ENCODE peak calls at places on chromosome 15, in five cellular contexts. U, D, A, S and X are unnamed samples.
A peak's percentile ranks its signal among the peaks of the same experiment; 100 is the strongest.

GRCh38 chr15:76199106-76200082 is 111.9 kb downstream of the ETFA start:
- DNase-seq in U (no peak), D (no peak), A (no peak), S (peak; percentile 72), X (no peak)

GRCh38 chr15:80999623-81000036 is 1.1 kb upstream of the TLNRD1 start:
- DNase-seq in U (no peak), D (no peak), A (no peak), S (peak; percentile 79), X (no peak)

GRCh38 chr15:74245342-74245931 is 9.3 kb downstream of the CCDC33 start:
- DNase-seq in U (no peak), D (no peak), A (peak; percentile 44), S (no peak), X (peak; percentile 12)

GRCh38 chr15:38378162-38378560 is 75.8 kb upstream of the FAM98B start:
- DNase-seq in U (no peak), D (no peak), A (peak; percentile 10), S (no peak), X (peak; percentile 20)

GRCh38 chr15:81375461-81375860 is 1.4 kb upstream of the TMC3 start:
- DNase-seq in U (no peak), D (no peak), A (no peak), S (no peak), X (no peak)

GRCh38 chr15:73873456-73873855 is at the start of gene TBC1D21:
- DNase-seq in U (no peak), D (no peak), A (no peak), S (no peak), X (no peak)

GRCh38 chr15:72183781-72184164 is 13.8 kb downstream of the GRAMD2A start:
- DNase-seq in U (no peak), D (peak; percentile 7), A (no peak), S (no peak), X (no peak)

GRCh38 chr15:50825946-50826345 is 60.4 kb upstream of the SPPL2A start:
- DNase-seq in U (no peak), D (no peak), A (no peak), S (no peak), X (no peak)

GRCh38 chr15:60740787-60741354 is 261.9 kb upstream of the ICE2 start:
- DNase-seq in U (no peak), D (no peak), A (no peak), S (no peak), X (no peak)

GRCh38 chr15:29272219-29272618 is 2.6 kb upstream of the NSMCE3 start:
- DNase-seq in U (no peak), D (no peak), A (no peak), S (no peak), X (no peak)

GRCh38 chr15:39788108-39788507 is 5.5 kb upstream of the FSIP1 start:
- DNase-seq in U (no peak), D (no peak), A (no peak), S (no peak), X (no peak)

GRCh38 chr15:23564798-23565394 is 578 bp upstream of the MKRN3 start:
- DNase-seq in U (no peak), D (no peak), A (no peak), S (peak; percentile 46), X (peak; percentile 22)

GRCh38 chr15:35850284-35850683 is 304.3 kb upstream of the DPH6 start:
- DNase-seq in U (no peak), D (no peak), A (no peak), S (no peak), X (no peak)

GRCh38 chr15:52670087-52670486 is 9.1 kb downstream of the ATOSA start:
- DNase-seq in U (no peak), D (no peak), A (no peak), S (no peak), X (no peak)

GRCh38 chr15:64989331-64990167 is at the start of gene SPG21:
- DNase-seq in U (peak; percentile 96), D (peak; percentile 90), A (peak; percentile 94), S (peak; percentile 97), X (peak; percentile 92)
- TF ChIP-seq POLR2A in U (peak; percentile 90), D (no peak), A (peak; percentile 18), S (peak; percentile 80), X (peak; percentile 79)

GRCh38 chr15:59124261-59124660 is 19.3 kb downstream of the CCNB2 start:
- DNase-seq in U (no peak), D (no peak), A (no peak), S (no peak), X (no peak)
- TF ChIP-seq POLR2A in U (no peak), D (no peak), A (no peak), S (no peak), X (no peak)

GRCh38 chr15:44712108-44713005 is 1.0 kb downstream of the B2M start:
- DNase-seq in U (peak; percentile 71), D (peak; percentile 68), A (peak; percentile 71), S (peak; percentile 85), X (peak; percentile 86)
- TF ChIP-seq POLR2A in U (no peak), D (peak; percentile 28), A (no peak), S (peak; percentile 23), X (no peak)

DNA sequence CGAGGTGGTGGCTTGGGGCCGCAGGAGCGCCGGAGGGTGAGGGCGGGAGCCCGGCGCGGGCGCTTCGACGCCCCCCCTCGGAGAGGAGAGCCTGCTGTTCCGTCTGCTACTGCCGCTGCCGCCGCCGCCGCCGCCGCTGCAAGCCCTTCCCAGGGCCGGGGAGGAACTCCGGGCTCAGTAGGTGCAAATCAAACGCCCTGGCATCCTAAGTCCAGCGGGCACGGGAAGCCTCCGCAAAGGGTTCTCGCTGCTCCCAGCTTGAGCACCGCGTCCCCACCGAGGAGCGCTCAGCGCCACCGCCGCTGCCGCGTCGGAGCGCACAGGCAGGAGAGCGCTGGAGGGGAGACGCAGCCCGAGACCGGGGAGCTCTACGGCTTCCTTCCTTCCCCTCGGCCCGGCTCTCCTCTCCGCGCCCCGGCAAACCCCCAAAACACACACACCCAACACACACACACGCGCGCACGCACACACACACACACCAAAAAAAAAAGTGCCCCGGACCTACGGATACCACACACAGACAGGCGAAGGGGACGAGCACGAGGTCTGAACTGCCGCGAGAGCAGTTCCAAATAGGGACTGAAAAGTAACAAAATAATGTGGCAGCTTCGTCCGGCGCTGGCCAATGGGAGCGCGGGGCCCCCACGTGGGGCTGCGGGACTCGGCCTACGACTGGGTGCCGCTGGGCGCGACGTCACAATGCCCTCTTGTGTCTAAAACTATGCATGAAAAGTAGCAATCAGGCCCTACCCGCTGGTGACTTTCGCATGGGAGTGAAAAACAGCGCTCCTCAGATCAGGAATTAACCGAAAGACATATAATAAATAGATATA is at the start of gene TLE3:
- DNase-seq in U (peak; percentile 98), D (peak; percentile 100), A (peak; percentile 100), S (peak; percentile 97), X (peak; percentile 98)
- TF ChIP-seq POLR2A in U (peak; percentile 83), D (peak; percentile 97), A (peak; percentile 85), S (peak; percentile 98), X (peak; percentile 96)

DNA sequence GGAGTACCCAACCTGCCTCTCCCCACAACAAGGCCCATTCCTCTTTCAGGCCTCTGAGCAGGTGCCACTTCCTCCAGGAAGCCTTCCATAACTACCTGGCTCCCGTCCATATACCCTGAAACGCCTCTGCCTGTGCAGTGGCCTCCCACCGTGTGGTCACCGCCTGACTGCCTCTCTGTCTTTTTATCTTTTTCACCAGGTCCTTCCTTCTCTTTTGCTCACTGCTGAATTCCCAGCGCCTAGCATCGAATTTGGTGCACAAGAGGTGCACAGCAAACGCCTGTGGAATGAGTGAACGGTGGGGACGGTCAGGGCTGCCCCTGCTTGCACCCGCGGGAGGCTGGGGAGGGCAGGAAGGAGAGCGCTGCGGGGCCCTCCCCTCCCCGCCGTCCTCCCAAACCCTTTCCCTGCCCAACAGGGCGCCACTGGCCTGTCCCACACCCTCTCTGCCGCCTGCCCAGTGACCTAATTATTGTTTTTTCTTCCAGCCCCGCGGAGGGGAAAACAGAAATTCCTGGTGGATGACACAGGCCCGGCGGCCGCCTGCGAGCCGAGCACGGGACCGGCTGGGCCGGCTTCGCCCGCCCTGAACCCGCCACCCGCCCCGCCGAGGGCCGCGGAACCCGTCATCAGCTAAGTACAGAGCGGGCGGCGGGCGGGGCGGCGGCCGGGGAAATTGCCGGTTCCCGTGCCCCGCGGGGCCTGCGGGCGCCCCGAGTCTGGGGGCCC is 140.1 kb downstream of the SMAD6 start:
- DNase-seq in U (peak; percentile 68), D (peak; percentile 89), A (peak; percentile 94), S (peak; percentile 65), X (peak; percentile 58)
- TF ChIP-seq POLR2A in U (peak; percentile 20), D (no peak), A (peak; percentile 24), S (no peak), X (no peak)